ENCODE peak calls at places on chromosomes 16 and 17, in five cellular contexts. M is activated naive CD4-positive, alpha-beta T cell; W is progenitor cell of endocrine pancreas; A is IMR-90; L is cardiac fibroblast. E is an unnamed sample.

GRCh38 chr17:66944365-66945203 is 19.9 kb upstream of the CACNG4 start:
- DNase-seq in M (no peak), W (no peak), A (peak; percentile 38), L (peak; percentile 24), E (no peak)

GRCh38 chr16:89709166-89709565 is 7.7 kb upstream of the SPATA2L start:
- DNase-seq in M (no peak), W (no peak), A (no peak), L (no peak), E (no peak)

GRCh38 chr17:28865946-28866752 is 11.3 kb downstream of the ERAL1 start:
- DNase-seq in M (no peak), W (no peak), A (no peak), L (peak; percentile 62), E (no peak)

GRCh38 chr17:82905130-82905529 is 65.3 kb upstream of the ZNF750 start:
- DNase-seq in M (no peak), W (no peak), A (no peak), L (no peak), E (no peak)

GRCh38 chr17:57071991-57072944 is 12.8 kb upstream of the AKAP1 start:
- DNase-seq in M (no peak), W (no peak), A (no peak), L (no peak), E (no peak)

GRCh38 chr17:80827646-80828643 is 163.7 kb upstream of the CHMP6 start:
- DNase-seq in M (no peak), W (no peak), A (peak; percentile 50), L (no peak), E (no peak)

GRCh38 chr17:17181666-17182600 is 24.2 kb downstream of the PLD6 start:
- DNase-seq in M (no peak), W (no peak), A (no peak), L (no peak), E (no peak)

GRCh38 chr16:3266873-3267537 is 10.6 kb upstream of the MEFV start:
- DNase-seq in M (no peak), W (no peak), A (peak; percentile 35), L (peak; percentile 62), E (peak; percentile 57)

GRCh38 chr16:89024546-89024945 is 47.5 kb upstream of the CBFA2T3 start:
- DNase-seq in M (no peak), W (no peak), A (no peak), L (no peak), E (no peak)

GRCh38 chr16:81314603-81315270 is at the start of gene GAN:
- DNase-seq in M (peak; percentile 80), W (peak; percentile 86), A (peak; percentile 95), L (peak; percentile 97), E (peak; percentile 91)

GRCh38 chr17:37458805-37459204 is 30.9 kb upstream of the DUSP14 start:
- DNase-seq in M (no peak), W (no peak), A (peak; percentile 84), L (peak; percentile 50), E (peak; percentile 49)

GRCh38 chr17:82103588-82104451 is 5.8 kb upstream of the FASN start:
- DNase-seq in M (no peak), W (peak; percentile 43), A (no peak), L (peak; percentile 31), E (no peak)